ENCODE peak calls at places on chromosomes 11 and 22, in five cellular contexts. One of them, this sample, is unnamed.

GRCh38 chr11:130782361-130783221 is 133.7 kb downstream of the SNX19 start:
- DNase-seq in GM06990: no peak
- DNase-seq in psoas muscle: no peak
- DNase-seq in EL: peak
- DNase-seq in foreskin fibroblast: no peak
- DNase-seq in this sample: no peak

GRCh38 chr11:8988329-8989234 is 15.2 kb downstream of the NRIP3 start:
- DNase-seq in GM06990: no peak
- DNase-seq in EL: peak
- DNase-seq in foreskin fibroblast: peak
- DNase-seq in psoas muscle: no peak
- DNase-seq in this sample: no peak

GRCh38 chr22:50325444-50326224 is 1.2 kb downstream of the DENND6B start:
- DNase-seq in foreskin fibroblast: no peak
- DNase-seq in psoas muscle: no peak
- DNase-seq in GM06990: no peak
- DNase-seq in EL: no peak
- DNase-seq in this sample: no peak

GRCh38 chr11:92626624-92627023 is 342.8 kb upstream of the MTNR1B start:
- DNase-seq in psoas muscle: no peak
- DNase-seq in foreskin fibroblast: no peak
- DNase-seq in EL: no peak
- DNase-seq in GM06990: no peak
- DNase-seq in this sample: no peak

GRCh38 chr11:69814411-69814810 is 4.8 kb downstream of the FGF3 start:
- DNase-seq in GM06990: no peak
- DNase-seq in foreskin fibroblast: no peak
- DNase-seq in EL: no peak
- DNase-seq in psoas muscle: no peak
- DNase-seq in this sample: no peak

GRCh38 chr11:132142554-132142953 is 772.1 kb downstream of the NTM start:
- DNase-seq in EL: no peak
- DNase-seq in GM06990: no peak
- DNase-seq in foreskin fibroblast: no peak
- DNase-seq in psoas muscle: no peak
- DNase-seq in this sample: no peak

GRCh38 chr11:613369-613968 is 2.3 kb downstream of the IRF7 start:
- DNase-seq in psoas muscle: peak
- DNase-seq in foreskin fibroblast: peak
- DNase-seq in GM06990: peak
- DNase-seq in EL: peak
- DNase-seq in this sample: no peak

GRCh38 chr11:36399745-36400144 is 103.7 kb downstream of the PRR5L start:
- DNase-seq in EL: no peak
- DNase-seq in psoas muscle: no peak
- DNase-seq in GM06990: no peak
- DNase-seq in foreskin fibroblast: no peak
- DNase-seq in this sample: no peak

GRCh38 chr11:129317564-129317963 is 58.1 kb upstream of the BARX2 start:
- DNase-seq in GM06990: no peak
- DNase-seq in foreskin fibroblast: no peak
- DNase-seq in EL: no peak
- DNase-seq in psoas muscle: no peak
- DNase-seq in this sample: peak

GRCh38 chr11:105035262-105035620 is 297 bp upstream of the CASP1 start:
- DNase-seq in foreskin fibroblast: no peak
- DNase-seq in EL: no peak
- DNase-seq in psoas muscle: no peak
- DNase-seq in GM06990: no peak
- DNase-seq in this sample: no peak

GRCh38 chr11:27611946-27612455 is 88.3 kb downstream of the BDNF start:
- DNase-seq in psoas muscle: no peak
- DNase-seq in GM06990: no peak
- DNase-seq in EL: peak
- DNase-seq in foreskin fibroblast: no peak
- DNase-seq in this sample: no peak

GRCh38 chr11:8352852-8353505 is 89.3 kb upstream of the LMO1 start:
- DNase-seq in psoas muscle: no peak
- DNase-seq in foreskin fibroblast: no peak
- DNase-seq in EL: no peak
- DNase-seq in GM06990: no peak
- DNase-seq in this sample: no peak

GRCh38 chr11:129505266-129505665 is 129.6 kb downstream of the BARX2 start:
- DNase-seq in psoas muscle: no peak
- DNase-seq in EL: no peak
- DNase-seq in GM06990: no peak
- DNase-seq in foreskin fibroblast: no peak
- DNase-seq in this sample: no peak

GRCh38 chr11:28366549-28367341 is 258.6 kb downstream of the METTL15 start:
- DNase-seq in foreskin fibroblast: no peak
- DNase-seq in EL: peak
- DNase-seq in GM06990: no peak
- DNase-seq in psoas muscle: no peak
- DNase-seq in this sample: no peak

GRCh38 chr11:12674571-12674935 is 332 bp downstream of the TEAD1 start:
- DNase-seq in EL: no peak
- DNase-seq in psoas muscle: no peak
- DNase-seq in GM06990: no peak
- DNase-seq in foreskin fibroblast: no peak
- DNase-seq in this sample: no peak

GRCh38 chr11:63616953-63617352 is 2.7 kb upstream of the PLAAT3 start:
- DNase-seq in GM06990: no peak
- DNase-seq in psoas muscle: no peak
- DNase-seq in EL: no peak
- DNase-seq in foreskin fibroblast: no peak
- DNase-seq in this sample: no peak

GRCh38 chr11:67024410-67024809 is 1.5 kb downstream of the SYT12 start:
- DNase-seq in GM06990: peak
- DNase-seq in foreskin fibroblast: no peak
- DNase-seq in EL: no peak
- DNase-seq in psoas muscle: no peak
- DNase-seq in this sample: peak

GRCh38 chr11:88402192-88402715 is 64.7 kb upstream of the CTSC start:
- DNase-seq in EL: peak
- DNase-seq in GM06990: no peak
- DNase-seq in psoas muscle: no peak
- DNase-seq in foreskin fibroblast: peak
- DNase-seq in this sample: peak